ENCODE peak calls at places on chromosomes 11 and 22, in four cellular contexts. Z is CD4-positive, alpha-beta memory T cell; B is ascending aorta; F is SK-N-SH. Q is an unnamed sample.

GRCh38 chr11:117394221-117394925 is 66.7 kb downstream of the CEP164 start:
- DNase-seq in F (no peak), Z (no peak), B (no peak), Q (no peak)

GRCh38 chr22:45484742-45485141 is 17.9 kb upstream of the FBLN1 start:
- DNase-seq in B (no peak), Z (no peak), F (no peak), Q (no peak)

GRCh38 chr11:131889146-131889577 is 518.7 kb downstream of the NTM start:
- DNase-seq in F (peak; percentile 44), Z (no peak), B (no peak), Q (no peak)

GRCh38 chr11:106552694-106553203 is 465.5 kb downstream of the GUCY1A2 start:
- DNase-seq in B (no peak), F (no peak), Z (no peak), Q (no peak)

GRCh38 chr11:64384039-64384737 is 25.2 kb downstream of the RPS6KA4 start:
- DNase-seq in Z (no peak), B (no peak), F (no peak), Q (no peak)

GRCh38 chr11:17601206-17602075 is 54.4 kb downstream of the OTOG start:
- DNase-seq in Z (no peak), F (no peak), B (peak; percentile 30), Q (no peak)

GRCh38 chr11:1777737-1778136 is 14.0 kb upstream of the CTSD start:
- DNase-seq in F (no peak), B (peak; percentile 62), Z (no peak), Q (no peak)

GRCh38 chr22:49962751-49963646 is 2.4 kb downstream of the PIM3 start:
- DNase-seq in B (peak; percentile 69), Z (no peak), F (no peak), Q (no peak)

GRCh38 chr11:62077136-62077535 is 46.7 kb upstream of the INCENP start:
- DNase-seq in F (no peak), B (no peak), Z (no peak), Q (no peak)

GRCh38 chr11:13260196-13260962 is 17.2 kb upstream of the BMAL1 start:
- DNase-seq in B (no peak), F (no peak), Z (no peak), Q (no peak)

GRCh38 chr11:29616611-29617010 is 400.2 kb downstream of the KCNA4 start:
- DNase-seq in F (no peak), Z (no peak), B (no peak), Q (no peak)

GRCh38 chr11:66068923-66069714 is 953 bp upstream of the PACS1 start:
- DNase-seq in Z (peak; percentile 39), B (peak; percentile 84), F (peak; percentile 53), Q (peak; percentile 48)

GRCh38 chr22:48718818-48719500 is 1108.7 kb downstream of the BRD1 start:
- DNase-seq in Z (no peak), B (no peak), F (no peak), Q (no peak)

GRCh38 chr11:34356918-34357645 is 728 bp downstream of the ABTB2 start:
- DNase-seq in B (peak; percentile 80), Z (peak; percentile 46), F (peak; percentile 75), Q (peak; percentile 47)

GRCh38 chr11:88337342-88338222 is at the start of gene CTSC:
- DNase-seq in B (peak; percentile 96), F (peak; percentile 88), Z (peak; percentile 88), Q (peak; percentile 93)

GRCh38 chr11:94449437-94449836 is 44.2 kb downstream of the MRE11 start:
- DNase-seq in F (no peak), B (no peak), Z (no peak), Q (no peak)

GRCh38 chr11:71194702-71195101 is 57.7 kb downstream of the SHANK2 start:
- DNase-seq in F (no peak), Z (no peak), B (no peak), Q (no peak)

GRCh38 chr11:100340416-100341323 is 346.4 kb upstream of the ARHGAP42 start:
- DNase-seq in B (no peak), Z (no peak), F (no peak), Q (no peak)

GRCh38 chr11:340539-341512 is 20.2 kb upstream of the IFITM3 start:
- DNase-seq in F (no peak), Z (no peak), B (no peak), Q (no peak)

GRCh38 chr11:30197869-30198268 is 32.9 kb upstream of the FSHB start:
- DNase-seq in B (no peak), Z (no peak), F (no peak), Q (no peak)

GRCh38 chr11:102197759-102198158 is 87.5 kb downstream of the YAP1 start:
- DNase-seq in F (no peak), Z (no peak), B (no peak), Q (no peak)

GRCh38 chr22:47918276-47918928 is 1156.0 kb downstream of the TBC1D22A start:
- DNase-seq in B (no peak), F (no peak), Z (peak; percentile 8), Q (no peak)

GRCh38 chr11:93529707-93530467 is 13.3 kb downstream of the SMCO4 start:
- DNase-seq in Z (no peak), B (no peak), F (no peak), Q (no peak)

GRCh38 chr11:100980156-100980555 is 149.5 kb downstream of the PGR start:
- DNase-seq in F (no peak), B (no peak), Z (no peak), Q (no peak)

GRCh38 chr11:105910095-105910715 is 111.8 kb downstream of the MSANTD4 start:
- DNase-seq in B (no peak), F (no peak), Z (no peak), Q (no peak)

GRCh38 chr11:77091146-77091940 is 11.3 kb upstream of the OMP start:
- DNase-seq in B (peak; percentile 88), F (peak; percentile 93), Z (peak; percentile 72), Q (peak; percentile 84)

GRCh38 chr22:39924286-39924685 is 23.4 kb downstream of the GRAP2 start:
- DNase-seq in B (no peak), F (no peak), Z (no peak), Q (no peak)

GRCh38 chr11:118621898-118622375 is 14.5 kb downstream of the PHLDB1 start:
- DNase-seq in Z (no peak), F (no peak), B (no peak), Q (no peak)

GRCh38 chr11:95512682-95513081 is 276.9 kb downstream of the FAM76B start:
- DNase-seq in Z (no peak), F (no peak), B (peak; percentile 74), Q (no peak)

GRCh38 chr11:116916052-116916451 is 78.6 kb upstream of the APOA1 start:
- DNase-seq in B (no peak), F (no peak), Z (no peak), Q (no peak)

GRCh38 chr11:46345131-46345597 is 2.1 kb upstream of the DGKZ start:
- DNase-seq in B (no peak), F (no peak), Z (no peak), Q (no peak)

GRCh38 chr22:43681724-43682360 is 130.3 kb downstream of the EFCAB6 start:
- DNase-seq in B (no peak), F (no peak), Z (no peak), Q (no peak)

DNA sequence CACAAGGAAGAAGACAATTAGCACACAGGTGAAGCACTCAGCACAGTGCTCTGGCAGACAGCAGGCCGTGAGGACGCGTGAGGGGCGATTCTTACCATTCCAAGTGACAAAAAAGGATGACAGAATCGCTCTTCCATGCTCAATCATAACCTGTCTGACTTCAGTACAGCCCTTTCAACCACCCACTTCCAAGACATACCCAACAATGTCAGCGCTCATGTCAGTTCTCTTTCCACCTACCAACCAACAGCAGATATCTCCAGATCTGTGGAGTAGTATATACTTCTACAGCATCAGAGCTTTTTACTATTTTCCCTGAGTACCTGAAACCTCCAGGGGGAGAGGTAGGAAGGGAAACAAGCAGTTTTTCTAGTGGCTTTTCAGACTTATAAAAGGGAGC is 40.2 kb downstream of the MORC2 start:
- DNase-seq in B (no peak), F (no peak), Z (no peak), Q (no peak)
- H3K27me3 ChIP-seq in B (no peaks in the 10 kb centered on the region), F (no peaks in the 10 kb centered on the region), Z (no peaks in the 10 kb centered on the region), Q (no peaks in the 10 kb centered on the region)

GRCh38 chr11:128294001-128294684 is 293.2 kb downstream of the ETS1 start:
- DNase-seq in Z (no peak), F (no peak), B (no peak), Q (no peak)
- H3K27me3 ChIP-seq in Z (no peaks in the 10 kb centered on the region), F (no peaks in the 10 kb centered on the region), B (no peaks in the 10 kb centered on the region), Q (no peaks in the 10 kb centered on the region)

DNA sequence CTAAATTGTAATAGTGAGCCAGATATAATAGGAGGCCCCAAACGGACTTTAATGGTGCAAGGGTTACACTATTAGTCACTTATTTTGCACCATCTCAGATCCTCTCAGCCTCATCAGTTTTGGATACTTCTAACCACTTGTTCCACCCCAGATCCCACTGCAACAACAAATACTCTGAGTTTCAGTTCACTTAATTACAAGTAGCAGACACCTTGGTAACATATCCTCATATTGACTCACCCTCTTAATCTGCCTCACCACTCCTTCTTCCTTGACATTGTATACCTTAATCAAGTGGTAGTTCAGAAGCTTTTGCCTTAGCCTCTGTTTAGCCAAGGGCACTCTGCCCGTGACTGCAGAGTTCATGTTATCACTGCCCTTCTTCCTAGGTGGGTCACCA is 256.1 kb upstream of the UBASH3B start:
- DNase-seq in B (no peak), Z (no peak), F (no peak), Q (no peak)
- H3K27me3 ChIP-seq in B (no peaks in the 10 kb centered on the region), Z (no peaks in the 10 kb centered on the region), F (no peaks in the 10 kb centered on the region), Q (no peaks in the 10 kb centered on the region)

DNA sequence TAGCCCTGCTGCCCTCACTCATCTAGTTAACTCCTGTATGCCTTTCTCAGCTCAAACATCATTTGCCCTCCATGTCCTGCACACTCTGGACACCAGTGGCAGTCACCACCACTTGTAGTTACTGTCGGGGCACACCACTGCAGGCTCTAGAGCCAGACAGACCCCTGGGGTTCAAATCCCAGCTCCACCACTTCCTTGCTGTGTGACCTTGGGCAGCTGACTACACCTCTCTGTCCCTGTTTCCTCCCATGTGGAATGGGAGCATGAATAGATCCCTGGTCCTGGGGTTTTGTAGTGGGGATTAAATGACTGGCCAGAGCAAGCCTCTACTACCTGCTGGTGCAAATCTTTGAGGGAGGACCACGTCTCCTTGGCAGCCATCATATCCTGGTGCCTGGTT is 7.8 kb upstream of the IFT27 start:
- DNase-seq in F (no peak), Z (no peak), B (no peak), Q (no peak)
- H3K27me3 ChIP-seq in F (peaks cover 27% of the 10 kb centered on the region), Z (peaks cover 5% of the 10 kb centered on the region), B (no peaks in the 10 kb centered on the region), Q (no peaks in the 10 kb centered on the region)

GRCh38 chr11:83666149-83666548 is 380.0 kb upstream of the CCDC90B start:
- DNase-seq in B (no peak), Z (no peak), F (no peak), Q (no peak)
- H3K27me3 ChIP-seq in B (no peaks in the 10 kb centered on the region), Z (no peaks in the 10 kb centered on the region), F (no peaks in the 10 kb centered on the region), Q (no peaks in the 10 kb centered on the region)

GRCh38 chr11:68142028-68142412 is 20.8 kb upstream of the CHKA start:
- DNase-seq in B (no peak), F (no peak), Z (no peak), Q (no peak)
- H3K27me3 ChIP-seq in B (no peaks in the 10 kb centered on the region), F (no peaks in the 10 kb centered on the region), Z (no peaks in the 10 kb centered on the region), Q (no peaks in the 10 kb centered on the region)

DNA sequence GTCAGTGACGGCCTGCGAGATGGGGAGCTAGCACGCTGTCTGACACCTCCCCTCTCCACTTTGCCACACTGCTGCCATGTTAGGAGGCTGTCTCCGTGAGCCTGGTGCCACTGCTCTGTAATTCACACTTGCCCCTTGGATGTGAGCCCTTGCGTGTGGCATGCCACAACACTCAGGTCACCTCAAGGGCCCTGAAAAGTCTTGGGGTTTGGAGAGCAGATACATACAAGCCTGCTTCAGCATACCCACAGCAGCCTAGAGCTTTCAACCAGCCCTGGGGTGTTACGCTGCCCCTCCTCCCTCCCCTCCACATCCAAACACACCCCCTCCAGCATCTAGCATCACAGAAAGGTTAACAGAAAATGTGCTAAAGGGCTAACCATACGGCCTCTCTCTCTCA is 69.5 kb upstream of the TBCEL start:
- DNase-seq in B (no peak), Z (no peak), F (no peak), Q (no peak)
- H3K27me3 ChIP-seq in B (no peaks in the 10 kb centered on the region), Z (peaks cover 5% of the 10 kb centered on the region), F (no peaks in the 10 kb centered on the region), Q (peaks cover 5% of the 10 kb centered on the region)